ENCODE peak calls at places on chromosomes 16 and 17, in nine cellular contexts. One of them, this sample, is unnamed.
A peak's percentile ranks its signal among the peaks of the same experiment; 100 is the strongest.

GRCh38 chr17:48336986-48337385 is 93.0 kb downstream of the SKAP1 start:
- DNase-seq in cardiac muscle cell: no peak
- DNase-seq in cardiac fibroblast: no peak
- DNase-seq in nephron progenitor cell: no peak
- DNase-seq in type B pancreatic cell: no peak
- DNase-seq in GM12878: no peak
- DNase-seq in colonic mucosa: no peak
- DNase-seq in tibial artery: no peak
- DNase-seq in AG04450: no peak
- DNase-seq in this sample: no peak

GRCh38 chr17:75591722-75592302 is 4.2 kb downstream of the MYO15B start:
- DNase-seq in cardiac fibroblast: no peak
- DNase-seq in cardiac muscle cell: no peak
- DNase-seq in AG04450: no peak
- DNase-seq in nephron progenitor cell: no peak
- DNase-seq in type B pancreatic cell: no peak
- DNase-seq in tibial artery: no peak
- DNase-seq in colonic mucosa: no peak
- DNase-seq in GM12878: no peak
- DNase-seq in this sample: no peak

GRCh38 chr17:68290268-68290954 is 516 bp downstream of the SLC16A6 start:
- DNase-seq in AG04450: no peak
- DNase-seq in type B pancreatic cell: no peak
- DNase-seq in GM12878: no peak
- DNase-seq in cardiac muscle cell: no peak
- DNase-seq in nephron progenitor cell: peak; percentile 42
- DNase-seq in tibial artery: no peak
- DNase-seq in cardiac fibroblast: no peak
- DNase-seq in colonic mucosa: peak; percentile 29
- DNase-seq in this sample: peak; percentile 44

GRCh38 chr17:52145496-52145895 is 13.0 kb downstream of the CA10 start:
- DNase-seq in AG04450: no peak
- DNase-seq in nephron progenitor cell: no peak
- DNase-seq in GM12878: no peak
- DNase-seq in cardiac fibroblast: peak; percentile 2
- DNase-seq in type B pancreatic cell: no peak
- DNase-seq in tibial artery: no peak
- DNase-seq in cardiac muscle cell: no peak
- DNase-seq in colonic mucosa: no peak
- DNase-seq in this sample: no peak

GRCh38 chr16:85613609-85614337 is 651 bp downstream of the GSE1 start:
- DNase-seq in GM12878: no peak
- DNase-seq in type B pancreatic cell: no peak
- DNase-seq in tibial artery: peak; percentile 85
- DNase-seq in cardiac fibroblast: no peak
- DNase-seq in nephron progenitor cell: peak; percentile 82
- DNase-seq in colonic mucosa: peak; percentile 68
- DNase-seq in AG04450: no peak
- DNase-seq in cardiac muscle cell: peak; percentile 58
- DNase-seq in this sample: peak; percentile 57

GRCh38 chr16:57773680-57774295 is 28.5 kb downstream of the KIFC3 start:
- DNase-seq in colonic mucosa: no peak
- DNase-seq in type B pancreatic cell: no peak
- DNase-seq in cardiac fibroblast: peak; percentile 19
- DNase-seq in cardiac muscle cell: no peak
- DNase-seq in AG04450: no peak
- DNase-seq in tibial artery: no peak
- DNase-seq in GM12878: no peak
- DNase-seq in nephron progenitor cell: no peak
- DNase-seq in this sample: no peak

GRCh38 chr17:32570081-32570396 is 83.2 kb downstream of the CDK5R1 start:
- DNase-seq in cardiac fibroblast: no peak
- DNase-seq in tibial artery: no peak
- DNase-seq in colonic mucosa: no peak
- DNase-seq in type B pancreatic cell: no peak
- DNase-seq in AG04450: no peak
- DNase-seq in cardiac muscle cell: no peak
- DNase-seq in GM12878: no peak
- DNase-seq in nephron progenitor cell: no peak
- DNase-seq in this sample: no peak

GRCh38 chr16:66414891-66415290 is 12.2 kb upstream of the BEAN1 start:
- DNase-seq in cardiac muscle cell: no peak
- DNase-seq in nephron progenitor cell: no peak
- DNase-seq in AG04450: no peak
- DNase-seq in colonic mucosa: no peak
- DNase-seq in tibial artery: no peak
- DNase-seq in type B pancreatic cell: no peak
- DNase-seq in cardiac fibroblast: peak; percentile 65
- DNase-seq in GM12878: no peak
- DNase-seq in this sample: no peak

GRCh38 chr16:19991614-19992013 is 82.1 kb downstream of the GPR139 start:
- DNase-seq in AG04450: no peak
- DNase-seq in type B pancreatic cell: no peak
- DNase-seq in tibial artery: no peak
- DNase-seq in cardiac muscle cell: no peak
- DNase-seq in nephron progenitor cell: no peak
- DNase-seq in GM12878: no peak
- DNase-seq in colonic mucosa: no peak
- DNase-seq in cardiac fibroblast: no peak
- DNase-seq in this sample: no peak

GRCh38 chr17:79951361-79952264 is 84.1 kb downstream of the TBC1D16 start:
- DNase-seq in cardiac muscle cell: peak; percentile 94
- DNase-seq in nephron progenitor cell: peak; percentile 77
- DNase-seq in GM12878: no peak
- DNase-seq in type B pancreatic cell: peak; percentile 73
- DNase-seq in tibial artery: peak; percentile 76
- DNase-seq in AG04450: peak; percentile 61
- DNase-seq in cardiac fibroblast: peak; percentile 93
- DNase-seq in colonic mucosa: no peak
- DNase-seq in this sample: no peak

GRCh38 chr17:72169823-72170222 is 49.0 kb downstream of the SOX9 start:
- DNase-seq in cardiac muscle cell: no peak
- DNase-seq in colonic mucosa: no peak
- DNase-seq in AG04450: no peak
- DNase-seq in tibial artery: no peak
- DNase-seq in nephron progenitor cell: no peak
- DNase-seq in cardiac fibroblast: no peak
- DNase-seq in GM12878: no peak
- DNase-seq in type B pancreatic cell: no peak
- DNase-seq in this sample: peak; percentile 42

GRCh38 chr17:45425125-45425983 is 7.3 kb downstream of the ARHGAP27 start:
- DNase-seq in AG04450: peak; percentile 50
- DNase-seq in tibial artery: no peak
- DNase-seq in type B pancreatic cell: no peak
- DNase-seq in colonic mucosa: peak; percentile 94
- DNase-seq in cardiac muscle cell: peak; percentile 73
- DNase-seq in cardiac fibroblast: peak; percentile 62
- DNase-seq in nephron progenitor cell: peak; percentile 66
- DNase-seq in GM12878: no peak
- DNase-seq in this sample: no peak

GRCh38 chr16:1474796-1475551 is at the start of gene CLCN7:
- DNase-seq in GM12878: no peak
- DNase-seq in cardiac fibroblast: peak; percentile 85
- DNase-seq in cardiac muscle cell: peak; percentile 91
- DNase-seq in AG04450: peak; percentile 53
- DNase-seq in tibial artery: peak; percentile 94
- DNase-seq in colonic mucosa: peak; percentile 93
- DNase-seq in nephron progenitor cell: peak; percentile 80
- DNase-seq in type B pancreatic cell: peak; percentile 93
- DNase-seq in this sample: peak; percentile 98

GRCh38 chr17:68613739-68614298 is 12.7 kb upstream of the FAM20A start:
- DNase-seq in type B pancreatic cell: no peak
- DNase-seq in nephron progenitor cell: peak; percentile 32
- DNase-seq in AG04450: no peak
- DNase-seq in cardiac fibroblast: peak; percentile 66
- DNase-seq in colonic mucosa: peak; percentile 70
- DNase-seq in tibial artery: no peak
- DNase-seq in cardiac muscle cell: peak; percentile 79
- DNase-seq in GM12878: no peak
- DNase-seq in this sample: peak; percentile 40

GRCh38 chr16:57422026-57422944 is 17.7 kb downstream of the CCL17 start:
- DNase-seq in tibial artery: peak; percentile 81
- DNase-seq in GM12878: no peak
- DNase-seq in cardiac muscle cell: peak; percentile 82
- DNase-seq in cardiac fibroblast: peak; percentile 74
- DNase-seq in nephron progenitor cell: peak; percentile 39
- DNase-seq in AG04450: peak; percentile 39
- DNase-seq in type B pancreatic cell: no peak
- DNase-seq in colonic mucosa: peak; percentile 59
- DNase-seq in this sample: no peak

GRCh38 chr17:56809106-56809819 is 24.5 kb downstream of the C17orf67 start:
- DNase-seq in nephron progenitor cell: no peak
- DNase-seq in type B pancreatic cell: no peak
- DNase-seq in cardiac fibroblast: no peak
- DNase-seq in cardiac muscle cell: no peak
- DNase-seq in colonic mucosa: no peak
- DNase-seq in tibial artery: no peak
- DNase-seq in GM12878: no peak
- DNase-seq in AG04450: no peak
- DNase-seq in this sample: no peak

GRCh38 chr17:39716073-39716818 is 14.1 kb downstream of the MIEN1 start:
- DNase-seq in AG04450: no peak
- DNase-seq in GM12878: no peak
- DNase-seq in cardiac fibroblast: no peak
- DNase-seq in colonic mucosa: peak; percentile 19
- DNase-seq in tibial artery: no peak
- DNase-seq in nephron progenitor cell: no peak
- DNase-seq in cardiac muscle cell: no peak
- DNase-seq in type B pancreatic cell: no peak
- DNase-seq in this sample: no peak

GRCh38 chr17:47918991-47919390 is 22.4 kb upstream of the PNPO start:
- DNase-seq in tibial artery: no peak
- DNase-seq in cardiac fibroblast: no peak
- DNase-seq in colonic mucosa: no peak
- DNase-seq in AG04450: no peak
- DNase-seq in type B pancreatic cell: no peak
- DNase-seq in cardiac muscle cell: no peak
- DNase-seq in nephron progenitor cell: no peak
- DNase-seq in GM12878: no peak
- DNase-seq in this sample: no peak

GRCh38 chr16:990516-991291 is 9.1 kb downstream of the SOX8 start:
- DNase-seq in cardiac fibroblast: no peak
- DNase-seq in colonic mucosa: no peak
- DNase-seq in nephron progenitor cell: no peak
- DNase-seq in GM12878: no peak
- DNase-seq in type B pancreatic cell: no peak
- DNase-seq in AG04450: no peak
- DNase-seq in cardiac muscle cell: no peak
- DNase-seq in tibial artery: no peak
- DNase-seq in this sample: no peak

GRCh38 chr16:70715113-70715711 is 29.4 kb upstream of the MTSS2 start:
- DNase-seq in type B pancreatic cell: no peak
- DNase-seq in tibial artery: peak; percentile 99
- DNase-seq in colonic mucosa: peak; percentile 50
- DNase-seq in cardiac fibroblast: peak; percentile 97
- DNase-seq in cardiac muscle cell: peak; percentile 96
- DNase-seq in nephron progenitor cell: peak; percentile 60
- DNase-seq in GM12878: no peak
- DNase-seq in AG04450: peak; percentile 92
- DNase-seq in this sample: no peak

GRCh38 chr16:88279998-88280397 is 102.8 kb upstream of the ZNF469 start:
- DNase-seq in AG04450: no peak
- DNase-seq in GM12878: no peak
- DNase-seq in tibial artery: no peak
- DNase-seq in nephron progenitor cell: no peak
- DNase-seq in type B pancreatic cell: no peak
- DNase-seq in cardiac fibroblast: no peak
- DNase-seq in cardiac muscle cell: no peak
- DNase-seq in colonic mucosa: no peak
- DNase-seq in this sample: no peak

GRCh38 chr16:15572329-15573001 is 70.5 kb downstream of the MARF1 start:
- DNase-seq in cardiac fibroblast: peak; percentile 71
- DNase-seq in AG04450: peak; percentile 20
- DNase-seq in colonic mucosa: peak; percentile 61
- DNase-seq in nephron progenitor cell: no peak
- DNase-seq in GM12878: no peak
- DNase-seq in tibial artery: no peak
- DNase-seq in type B pancreatic cell: no peak
- DNase-seq in cardiac muscle cell: peak; percentile 82
- DNase-seq in this sample: no peak

DNA sequence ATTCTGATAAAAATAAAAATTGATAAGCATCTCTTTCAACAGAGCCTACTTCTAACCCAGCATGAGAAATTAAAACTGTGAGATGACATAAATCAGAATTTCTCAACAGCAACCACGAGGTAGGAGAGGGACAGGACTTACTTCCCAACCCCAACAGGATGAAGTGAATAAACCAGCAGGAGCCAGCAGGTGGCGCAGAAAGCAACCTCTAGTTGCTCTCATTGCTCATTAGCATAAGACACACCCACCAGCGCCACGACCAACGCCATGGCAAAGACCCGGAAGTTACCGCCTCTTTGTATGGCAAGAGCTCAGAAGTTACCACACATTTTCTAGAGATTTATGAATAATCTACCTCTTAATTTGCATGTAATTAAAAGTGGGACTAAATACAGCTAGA is 189.4 kb upstream of the CDH8 start:
- DNase-seq in AG04450: no peak
- DNase-seq in tibial artery: no peak
- DNase-seq in colonic mucosa: peak; percentile 66
- DNase-seq in GM12878: peak; percentile 24
- DNase-seq in cardiac muscle cell: peak; percentile 3
- DNase-seq in cardiac fibroblast: peak; percentile 42
- DNase-seq in type B pancreatic cell: no peak
- DNase-seq in nephron progenitor cell: peak; percentile 53
- DNase-seq in this sample: peak; percentile 3
- TF ChIP-seq CTCF in AG04450: no peak
- TF ChIP-seq CTCF in tibial artery: no peak
- TF ChIP-seq CTCF in colonic mucosa: no peak
- TF ChIP-seq CTCF in GM12878: peak; percentile 61
- TF ChIP-seq CTCF in cardiac muscle cell: no peak
- TF ChIP-seq CTCF in cardiac fibroblast: peak; percentile 16
- TF ChIP-seq CTCF in type B pancreatic cell: peak; percentile 70
- TF ChIP-seq CTCF in nephron progenitor cell: peak; percentile 41
- TF ChIP-seq CTCF in this sample: no peak

GRCh38 chr17:8900626-8901585 is 33.4 kb upstream of the PIK3R6 start:
- DNase-seq in cardiac fibroblast: no peak
- DNase-seq in nephron progenitor cell: no peak
- DNase-seq in GM12878: peak; percentile 84
- DNase-seq in AG04450: no peak
- DNase-seq in type B pancreatic cell: no peak
- DNase-seq in cardiac muscle cell: no peak
- DNase-seq in colonic mucosa: no peak
- DNase-seq in tibial artery: peak; percentile 33
- DNase-seq in this sample: peak; percentile 48
- TF ChIP-seq CTCF in cardiac fibroblast: no peak
- TF ChIP-seq CTCF in nephron progenitor cell: no peak
- TF ChIP-seq CTCF in GM12878: peak; percentile 18
- TF ChIP-seq CTCF in AG04450: no peak
- TF ChIP-seq CTCF in type B pancreatic cell: no peak
- TF ChIP-seq CTCF in cardiac muscle cell: no peak
- TF ChIP-seq CTCF in colonic mucosa: no peak
- TF ChIP-seq CTCF in tibial artery: no peak
- TF ChIP-seq CTCF in this sample: peak; percentile 7

GRCh38 chr16:10181196-10182162 is 749 bp downstream of the GRIN2A start:
- DNase-seq in type B pancreatic cell: peak; percentile 88
- DNase-seq in nephron progenitor cell: peak; percentile 87
- DNase-seq in colonic mucosa: peak; percentile 27
- DNase-seq in AG04450: no peak
- DNase-seq in GM12878: no peak
- DNase-seq in cardiac fibroblast: peak; percentile 60
- DNase-seq in cardiac muscle cell: peak; percentile 56
- DNase-seq in tibial artery: peak; percentile 74
- DNase-seq in this sample: peak; percentile 85
- TF ChIP-seq CTCF in type B pancreatic cell: peak; percentile 95
- TF ChIP-seq CTCF in nephron progenitor cell: peak; percentile 95
- TF ChIP-seq CTCF in colonic mucosa: peak; percentile 82
- TF ChIP-seq CTCF in AG04450: peak; percentile 52
- TF ChIP-seq CTCF in GM12878: peak; percentile 91
- TF ChIP-seq CTCF in cardiac fibroblast: peak; percentile 88
- TF ChIP-seq CTCF in cardiac muscle cell: peak; percentile 79
- TF ChIP-seq CTCF in tibial artery: peak; percentile 94
- TF ChIP-seq CTCF in this sample: peak; percentile 82

GRCh38 chr17:8220783-8221662 is 10.6 kb upstream of the AURKB start:
- DNase-seq in cardiac muscle cell: peak; percentile 92
- DNase-seq in GM12878: peak; percentile 90
- DNase-seq in tibial artery: peak; percentile 96
- DNase-seq in type B pancreatic cell: peak; percentile 92
- DNase-seq in colonic mucosa: peak; percentile 97
- DNase-seq in cardiac fibroblast: peak; percentile 96
- DNase-seq in AG04450: peak; percentile 78
- DNase-seq in nephron progenitor cell: peak; percentile 92
- DNase-seq in this sample: peak; percentile 70
- TF ChIP-seq CTCF in cardiac muscle cell: no peak
- TF ChIP-seq CTCF in GM12878: peak; percentile 8
- TF ChIP-seq CTCF in tibial artery: no peak
- TF ChIP-seq CTCF in type B pancreatic cell: no peak
- TF ChIP-seq CTCF in colonic mucosa: no peak
- TF ChIP-seq CTCF in cardiac fibroblast: no peak
- TF ChIP-seq CTCF in AG04450: no peak
- TF ChIP-seq CTCF in nephron progenitor cell: no peak
- TF ChIP-seq CTCF in this sample: no peak

This sample was measured in GM10248.